ENCODE peak calls at places on chromosome 21, in six cellular contexts. J is esophagus squamous epithelium; P is thoracic aorta; Q is left ventricle myocardium inferior; T is CD8-positive, alpha-beta memory T cell; R is Peyer's patch. C is an unnamed sample. For H3K4me1, the result is how much of the 10 kb centered on the place peaks cover.

GRCh38 chr21:38660333-38661295 is 145.1 kb upstream of the ETS2 start:
- DNase-seq in J (no peak), P (peak), Q (peak), T (no peak), R (no peak), C (no peak)

GRCh38 chr21:14306143-14306907 is 76.6 kb downstream of the HSPA13 start:
- DNase-seq in J (no peak), P (no peak), Q (no peak), T (no peak), R (no peak), C (no peak)

GRCh38 chr21:46661211-46661625 is 25.7 kb downstream of the PRMT2 start:
- DNase-seq in J (no peak), P (no peak), Q (peak), T (peak), R (no peak), C (peak)

GRCh38 chr21:33510826-33511225 is 19.3 kb upstream of the DNAJC28 start:
- DNase-seq in J (no peak), P (no peak), Q (no peak), T (no peak), R (no peak), C (no peak)

GRCh38 chr21:46130721-46131720 is 24.4 kb downstream of the FTCD start:
- DNase-seq in J (no peak), P (no peak), Q (peak), T (no peak), R (no peak), C (no peak)

GRCh38 chr21:45110873-45111624 is 36.7 kb downstream of the ADARB1 start:
- DNase-seq in J (no peak), P (no peak), Q (no peak), T (no peak), R (no peak), C (no peak)

GRCh38 chr21:16117851-16118592 is 388.2 kb downstream of the USP25 start:
- DNase-seq in J (no peak), P (no peak), Q (no peak), T (no peak), R (no peak), C (no peak)

GRCh38 chr21:45421071-45421845 is 16.3 kb downstream of the COL18A1 start:
- DNase-seq in J (no peak), P (no peak), Q (peak), T (no peak), R (no peak), C (peak)

GRCh38 chr21:17491716-17492414 is 21.0 kb upstream of the CXADR start:
- DNase-seq in J (no peak), P (peak), Q (no peak), T (no peak), R (no peak), C (peak)

GRCh38 chr21:16468191-16468590 is 738.4 kb downstream of the USP25 start:
- DNase-seq in J (no peak), P (no peak), Q (no peak), T (no peak), R (no peak), C (no peak)

GRCh38 chr21:23008803-23009202 is 2010.6 kb downstream of the NCAM2 start:
- DNase-seq in J (no peak), P (no peak), Q (no peak), T (no peak), R (no peak), C (no peak)

GRCh38 chr21:40331182-40331581 is 463.9 kb downstream of the PCP4 start:
- DNase-seq in J (no peak), P (no peak), Q (no peak), T (no peak), R (no peak), C (no peak)

GRCh38 chr21:31552826-31553225 is 106.7 kb upstream of the SOD1 start:
- DNase-seq in J (no peak), P (no peak), Q (no peak), T (no peak), R (no peak), C (no peak)

GRCh38 chr21:28333455-28334108 is 659.1 kb downstream of the LTN1 start:
- DNase-seq in J (no peak), P (no peak), Q (no peak), T (no peak), R (no peak), C (no peak)

GRCh38 chr21:33149166-33149565 is 79.2 kb downstream of the OLIG1 start:
- DNase-seq in J (no peak), P (no peak), Q (no peak), T (no peak), R (no peak), C (no peak)

GRCh38 chr21:27582946-27583270 is 616.0 kb upstream of the ADAMTS5 start:
- DNase-seq in J (no peak), P (no peak), Q (no peak), T (no peak), R (no peak), C (no peak)

GRCh38 chr21:29771491-29772066 is 168.2 kb downstream of the GRIK1 start:
- DNase-seq in J (no peak), P (no peak), Q (no peak), T (no peak), R (no peak), C (no peak)

GRCh38 chr21:40568756-40569155 is 278.2 kb downstream of the DSCAM start:
- DNase-seq in J (no peak), P (no peak), Q (no peak), T (no peak), R (no peak), C (no peak)

GRCh38 chr21:29504751-29505321 is 206.1 kb downstream of the BACH1 start:
- DNase-seq in J (no peak), P (no peak), Q (no peak), T (no peak), R (no peak), C (no peak)

GRCh38 chr21:26849428-26850115 is 4.4 kb upstream of the ADAMTS1 start:
- DNase-seq in J (no peak), P (no peak), Q (no peak), T (peak), R (no peak), C (peak)

GRCh38 chr21:43866659-43867331 is 1.8 kb downstream of the AGPAT3 start:
- DNase-seq in J (no peak), P (no peak), Q (no peak), T (peak), R (peak), C (peak)
- H3K4me3 ChIP-seq in J (peak), P (peak), Q (peak), T (peak), R (peak), C (no peak)

DNA sequence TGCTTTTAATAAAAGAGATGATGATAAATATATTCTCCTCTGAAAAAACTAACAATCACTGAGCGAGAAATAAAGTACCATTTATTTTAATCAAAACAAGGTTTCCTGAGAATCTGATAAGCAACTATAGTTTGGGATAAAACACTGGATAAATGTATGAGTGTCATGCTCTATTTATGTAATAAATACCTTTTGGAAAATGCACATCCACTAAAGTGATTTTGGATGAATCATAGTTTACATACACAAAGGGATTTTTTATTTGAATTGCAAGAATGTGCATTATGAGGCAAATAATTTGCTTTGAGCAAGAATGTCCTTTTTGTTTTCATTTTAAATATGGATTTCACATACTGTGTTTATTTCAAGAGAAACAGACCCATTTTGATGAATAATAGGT is 1483.5 kb downstream of the MRPL39 start:
- DNase-seq in J (no peak), P (no peak), Q (no peak), T (no peak), R (no peak), C (no peak)
- H3K27ac ChIP-seq in J (no peak), P (no peak), Q (no peak), T (no peak), R (no peak), C (no peak)

DNA sequence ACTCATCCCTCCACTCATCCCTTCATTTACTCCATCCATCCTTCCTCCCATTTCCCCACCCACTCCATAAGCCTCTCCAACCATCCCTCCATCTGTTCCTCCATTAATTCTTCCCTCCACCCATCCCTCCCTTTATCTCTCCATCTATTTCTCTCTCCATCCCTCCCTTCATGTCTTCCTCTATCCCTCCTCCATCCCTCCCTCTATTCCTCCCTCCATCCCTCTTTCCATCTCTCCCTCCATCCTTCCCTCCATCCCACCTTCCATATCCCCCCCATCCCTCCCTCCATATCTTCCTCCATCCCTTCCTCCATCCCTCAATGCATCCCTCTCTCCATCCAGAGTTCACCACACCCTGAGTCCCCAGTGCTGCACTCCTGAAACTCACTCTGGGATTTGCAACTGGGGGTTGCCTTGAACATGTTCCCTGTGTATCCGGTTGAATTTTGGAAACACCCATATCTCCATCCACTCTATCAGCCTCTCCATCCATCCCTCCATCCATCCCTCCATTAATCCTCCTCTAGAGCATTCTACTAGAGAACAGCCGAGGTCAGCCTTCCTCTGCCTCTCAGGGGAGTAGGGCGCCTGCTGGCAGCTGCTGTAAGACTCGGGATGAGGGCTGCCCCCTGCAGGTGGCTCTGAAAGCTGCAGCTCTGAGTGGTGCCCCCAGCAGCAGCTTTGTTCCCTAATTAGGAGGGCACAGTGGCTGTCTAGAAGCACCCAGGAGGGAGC is 39.4 kb downstream of the ABCG1 start:
- DNase-seq in J (peak), P (no peak), Q (peak), T (peak), R (peak), C (peak)
- H3K4me1 ChIP-seq in J (under half), P (under half), Q (half or more), T (under half), R (under half), C (under half)

DNA sequence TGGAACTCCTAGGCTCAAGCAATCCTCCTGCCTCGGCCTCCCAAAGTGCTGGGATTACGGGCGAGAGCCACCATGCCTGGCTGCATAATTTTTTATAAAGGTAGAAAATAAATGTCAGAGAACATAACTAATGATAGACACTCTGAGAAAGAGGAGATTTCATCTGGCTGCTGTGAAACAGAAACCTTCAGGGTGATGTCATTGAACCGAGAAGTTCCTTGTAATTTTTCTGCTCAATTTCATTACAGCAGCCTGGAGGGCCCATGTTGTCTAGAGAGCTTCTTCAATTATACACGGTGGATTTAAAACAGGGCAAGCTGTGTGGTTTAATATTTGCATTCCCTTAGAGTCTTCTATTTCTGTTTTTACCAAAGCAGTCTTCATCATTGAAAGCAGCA is 64.3 kb upstream of the MORC3 start:
- DNase-seq in J (no peak), P (no peak), Q (no peak), T (no peak), R (no peak), C (no peak)
- H3K4me3 ChIP-seq in J (no peak), P (no peak), Q (no peak), T (no peak), R (no peak), C (no peak)

GRCh38 chr21:25508364-25508763 is 98.9 kb downstream of the MRPL39 start:
- DNase-seq in J (no peak), P (no peak), Q (no peak), T (no peak), R (no peak), C (no peak)

GRCh38 chr21:25503981-25504380 is 103.3 kb downstream of the MRPL39 start:
- DNase-seq in J (no peak), P (no peak), Q (no peak), T (no peak), R (no peak), C (no peak)

GRCh38 chr21:25507522-25507921 is 99.8 kb downstream of the MRPL39 start:
- DNase-seq in J (no peak), P (no peak), Q (no peak), T (no peak), R (no peak), C (no peak)

GRCh38 chr21:25506268-25506667 is 101.0 kb downstream of the MRPL39 start:
- DNase-seq in J (no peak), P (no peak), Q (no peak), T (no peak), R (no peak), C (no peak)

GRCh38 chr21:25506887-25507286 is 100.4 kb downstream of the MRPL39 start:
- DNase-seq in J (no peak), P (no peak), Q (no peak), T (no peak), R (no peak), C (no peak)
- H3K27ac ChIP-seq in J (no peak), P (no peak), Q (no peak), T (no peak), R (no peak), C (no peak)

C was measured in body of pancreas.